ENCODE peak calls at places on chromosomes 2 and 18, in four cellular contexts. One of them, this sample, is unnamed.

GRCh38 chr2:135202751-135203150 is 150.7 kb downstream of the RAB3GAP1 start:
- DNase-seq in endothelial cell of umbilical vein: no peak
- DNase-seq in NT2/D1: no peak
- DNase-seq in right cardiac atrium: no peak
- DNase-seq in this sample: no peak

GRCh38 chr2:177568393-177568792 is 175.8 kb downstream of the AGPS start:
- DNase-seq in NT2/D1: no peak
- DNase-seq in endothelial cell of umbilical vein: no peak
- DNase-seq in right cardiac atrium: no peak
- DNase-seq in this sample: no peak

GRCh38 chr18:54149078-54149697 is 75.3 kb downstream of the MBD2 start:
- DNase-seq in NT2/D1: no peak
- DNase-seq in endothelial cell of umbilical vein: peak; percentile 94
- DNase-seq in right cardiac atrium: peak; percentile 29
- DNase-seq in this sample: peak; percentile 46

GRCh38 chr2:9333591-9334171 is 89.6 kb downstream of the ITGB1BP1 start:
- DNase-seq in right cardiac atrium: peak; percentile 56
- DNase-seq in endothelial cell of umbilical vein: peak; percentile 84
- DNase-seq in NT2/D1: peak; percentile 40
- DNase-seq in this sample: peak; percentile 70

GRCh38 chr2:217740796-217741195 is 262.0 kb downstream of the TNS1 start:
- DNase-seq in endothelial cell of umbilical vein: no peak
- DNase-seq in right cardiac atrium: no peak
- DNase-seq in NT2/D1: no peak
- DNase-seq in this sample: no peak

GRCh38 chr2:128735296-128735960 is 416.8 kb upstream of the HS6ST1 start:
- DNase-seq in endothelial cell of umbilical vein: no peak
- DNase-seq in right cardiac atrium: no peak
- DNase-seq in NT2/D1: no peak
- DNase-seq in this sample: no peak

GRCh38 chr2:16406929-16407328 is 258.7 kb downstream of the CYRIA start:
- DNase-seq in endothelial cell of umbilical vein: no peak
- DNase-seq in NT2/D1: no peak
- DNase-seq in right cardiac atrium: no peak
- DNase-seq in this sample: no peak

GRCh38 chr2:166812166-166812891 is 76.0 kb upstream of the XIRP2 start:
- DNase-seq in endothelial cell of umbilical vein: no peak
- DNase-seq in NT2/D1: no peak
- DNase-seq in right cardiac atrium: no peak
- DNase-seq in this sample: no peak

GRCh38 chr2:1856922-1857321 is 112.6 kb upstream of the PXDN start:
- DNase-seq in right cardiac atrium: no peak
- DNase-seq in endothelial cell of umbilical vein: no peak
- DNase-seq in NT2/D1: no peak
- DNase-seq in this sample: no peak

GRCh38 chr2:46119453-46119852 is 177.8 kb upstream of the EPAS1 start:
- DNase-seq in right cardiac atrium: no peak
- DNase-seq in endothelial cell of umbilical vein: no peak
- DNase-seq in NT2/D1: no peak
- DNase-seq in this sample: no peak

GRCh38 chr2:120379916-120380893 is 34.3 kb downstream of the INHBB start:
- DNase-seq in NT2/D1: no peak
- DNase-seq in right cardiac atrium: no peak
- DNase-seq in endothelial cell of umbilical vein: no peak
- DNase-seq in this sample: no peak

GRCh38 chr18:9103488-9103887 is 989 bp downstream of the NDUFV2 start:
- DNase-seq in right cardiac atrium: no peak
- DNase-seq in NT2/D1: no peak
- DNase-seq in endothelial cell of umbilical vein: peak; percentile 70
- DNase-seq in this sample: no peak

GRCh38 chr18:24014062-24014985 is at the start of gene TTC39C:
- DNase-seq in right cardiac atrium: peak; percentile 80
- DNase-seq in NT2/D1: no peak
- DNase-seq in endothelial cell of umbilical vein: peak; percentile 29
- DNase-seq in this sample: peak; percentile 48

GRCh38 chr2:1553671-1554295 is 140.5 kb downstream of the TPO start:
- DNase-seq in right cardiac atrium: no peak
- DNase-seq in NT2/D1: no peak
- DNase-seq in endothelial cell of umbilical vein: no peak
- DNase-seq in this sample: peak; percentile 58

GRCh38 chr2:62992561-62992960 is 58.1 kb upstream of the OTX1 start:
- DNase-seq in right cardiac atrium: no peak
- DNase-seq in endothelial cell of umbilical vein: no peak
- DNase-seq in NT2/D1: no peak
- DNase-seq in this sample: no peak

GRCh38 chr2:241490825-241491505 is 17.4 kb downstream of the STK25 start:
- DNase-seq in right cardiac atrium: no peak
- DNase-seq in NT2/D1: no peak
- DNase-seq in endothelial cell of umbilical vein: no peak
- DNase-seq in this sample: no peak

GRCh38 chr18:31493941-31494340 is 4.0 kb upstream of the DSG2 start:
- DNase-seq in NT2/D1: no peak
- DNase-seq in right cardiac atrium: no peak
- DNase-seq in endothelial cell of umbilical vein: no peak
- DNase-seq in this sample: no peak

GRCh38 chr2:233081731-233082221 is 21.6 kb downstream of the INPP5D start:
- DNase-seq in NT2/D1: no peak
- DNase-seq in right cardiac atrium: no peak
- DNase-seq in endothelial cell of umbilical vein: no peak
- DNase-seq in this sample: no peak

GRCh38 chr18:6219116-6219717 is 195.5 kb downstream of the L3MBTL4 start:
- DNase-seq in NT2/D1: peak; percentile 38
- DNase-seq in endothelial cell of umbilical vein: peak; percentile 52
- DNase-seq in right cardiac atrium: no peak
- DNase-seq in this sample: peak; percentile 2

GRCh38 chr2:63189026-63189425 is 138.4 kb downstream of the OTX1 start:
- DNase-seq in endothelial cell of umbilical vein: peak; percentile 39
- DNase-seq in NT2/D1: peak; percentile 44
- DNase-seq in right cardiac atrium: no peak
- DNase-seq in this sample: peak; percentile 74

GRCh38 chr18:36045241-36045999 is 21.9 kb downstream of the RPRD1A start:
- DNase-seq in right cardiac atrium: no peak
- DNase-seq in endothelial cell of umbilical vein: no peak
- DNase-seq in NT2/D1: no peak
- DNase-seq in this sample: no peak

GRCh38 chr2:38113036-38113435 is 37.1 kb upstream of the CYP1B1 start:
- DNase-seq in NT2/D1: no peak
- DNase-seq in endothelial cell of umbilical vein: no peak
- DNase-seq in right cardiac atrium: no peak
- DNase-seq in this sample: no peak

GRCh38 chr2:26344581-26345283 is 1.2 kb upstream of the SELENOI start:
- DNase-seq in endothelial cell of umbilical vein: peak; percentile 36
- DNase-seq in right cardiac atrium: no peak
- DNase-seq in NT2/D1: peak; percentile 28
- DNase-seq in this sample: peak; percentile 73

GRCh38 chr2:8628179-8628869 is 53.5 kb upstream of the ID2 start:
- DNase-seq in endothelial cell of umbilical vein: no peak
- DNase-seq in NT2/D1: no peak
- DNase-seq in right cardiac atrium: no peak
- DNase-seq in this sample: peak; percentile 75

GRCh38 chr18:60910534-60910933 is 422.7 kb upstream of the CDH20 start:
- DNase-seq in NT2/D1: no peak
- DNase-seq in right cardiac atrium: no peak
- DNase-seq in endothelial cell of umbilical vein: no peak
- DNase-seq in this sample: no peak

GRCh38 chr18:23918395-23919032 is 96.0 kb upstream of the TTC39C start:
- DNase-seq in right cardiac atrium: peak; percentile 76
- DNase-seq in NT2/D1: peak; percentile 49
- DNase-seq in endothelial cell of umbilical vein: peak; percentile 70
- DNase-seq in this sample: peak; percentile 44

GRCh38 chr2:204339212-204339715 is 206.0 kb upstream of the PARD3B start:
- DNase-seq in NT2/D1: no peak
- DNase-seq in right cardiac atrium: no peak
- DNase-seq in endothelial cell of umbilical vein: no peak
- DNase-seq in this sample: no peak

GRCh38 chr2:45909677-45910191 is 258.3 kb downstream of the PRKCE start:
- DNase-seq in endothelial cell of umbilical vein: no peak
- DNase-seq in right cardiac atrium: no peak
- DNase-seq in NT2/D1: no peak
- DNase-seq in this sample: no peak

DNA sequence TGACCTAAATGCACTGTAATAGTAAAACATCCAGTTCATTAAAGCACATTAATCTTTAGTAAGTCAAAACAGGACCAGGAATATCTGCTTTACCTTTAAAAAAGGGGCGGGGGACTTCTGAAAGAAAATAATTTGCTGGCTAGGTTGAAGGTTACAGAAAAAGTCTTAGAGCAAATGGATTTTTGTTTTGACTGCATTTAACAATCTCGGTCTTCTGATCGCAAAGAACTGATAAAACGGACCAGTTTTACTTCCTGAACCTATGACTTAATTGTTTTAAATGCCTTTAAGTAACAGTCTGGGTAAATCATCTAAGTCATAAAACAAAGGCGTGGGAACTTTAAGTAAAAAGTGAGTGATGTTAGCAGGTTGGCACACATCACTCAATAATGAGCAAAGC is 783 bp downstream of the BUB1 start:
- DNase-seq in right cardiac atrium: no peak
- DNase-seq in endothelial cell of umbilical vein: peak; percentile 10
- DNase-seq in NT2/D1: no peak
- DNase-seq in this sample: no peak
- H3K4me1 ChIP-seq in right cardiac atrium: peaks cover 4% of the 10 kb centered on the region
- H3K4me1 ChIP-seq in endothelial cell of umbilical vein: peaks cover 35% of the 10 kb centered on the region
- H3K4me1 ChIP-seq in NT2/D1: peaks cover 5% of the 10 kb centered on the region
- H3K4me1 ChIP-seq in this sample: peaks cover 35% of the 10 kb centered on the region

GRCh38 chr2:170157025-170157684 is 20.8 kb upstream of the MYO3B start:
- DNase-seq in NT2/D1: no peak
- DNase-seq in right cardiac atrium: no peak
- DNase-seq in endothelial cell of umbilical vein: peak; percentile 70
- DNase-seq in this sample: peak; percentile 59
- H3K4me1 ChIP-seq in NT2/D1: no peaks in the 10 kb centered on the region
- H3K4me1 ChIP-seq in right cardiac atrium: peaks cover 7% of the 10 kb centered on the region
- H3K4me1 ChIP-seq in endothelial cell of umbilical vein: peaks cover 28% of the 10 kb centered on the region
- H3K4me1 ChIP-seq in this sample: peaks cover 47% of the 10 kb centered on the region

GRCh38 chr2:215401896-215402379 is 33.9 kb downstream of the FN1 start:
- DNase-seq in NT2/D1: no peak
- DNase-seq in endothelial cell of umbilical vein: no peak
- DNase-seq in right cardiac atrium: no peak
- DNase-seq in this sample: no peak
- H3K4me1 ChIP-seq in NT2/D1: no peaks in the 10 kb centered on the region
- H3K4me1 ChIP-seq in endothelial cell of umbilical vein: peaks cover 22% of the 10 kb centered on the region
- H3K4me1 ChIP-seq in right cardiac atrium: no peaks in the 10 kb centered on the region
- H3K4me1 ChIP-seq in this sample: peaks cover 21% of the 10 kb centered on the region

DNA sequence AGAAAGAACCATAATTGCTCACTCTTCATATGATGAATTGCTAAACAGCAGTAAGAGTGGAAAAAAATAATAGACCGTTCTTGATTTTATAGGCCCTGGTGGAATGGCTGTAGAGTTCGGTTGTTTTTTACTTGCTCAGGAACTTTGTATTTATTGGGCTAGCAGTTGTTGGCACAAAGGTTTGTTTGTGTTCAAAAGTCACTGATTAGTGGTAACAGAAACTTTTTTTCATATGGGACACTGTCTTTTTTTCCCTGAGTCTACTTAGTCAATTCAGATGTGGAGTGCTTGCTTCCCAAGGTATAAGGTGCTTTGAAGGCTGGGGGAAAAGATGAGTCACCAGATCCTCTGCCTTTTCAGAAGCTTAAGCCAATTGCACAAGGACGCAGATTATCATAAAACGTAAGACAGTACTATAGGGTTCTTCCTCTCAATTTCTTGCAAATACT is 25.8 kb downstream of the PHLPP1 start:
- DNase-seq in endothelial cell of umbilical vein: peak; percentile 47
- DNase-seq in NT2/D1: no peak
- DNase-seq in right cardiac atrium: no peak
- DNase-seq in this sample: peak; percentile 44
- H3K4me1 ChIP-seq in endothelial cell of umbilical vein: peaks cover 2% of the 10 kb centered on the region
- H3K4me1 ChIP-seq in NT2/D1: no peaks in the 10 kb centered on the region
- H3K4me1 ChIP-seq in right cardiac atrium: peaks cover 2% of the 10 kb centered on the region
- H3K4me1 ChIP-seq in this sample: peaks cover 41% of the 10 kb centered on the region

GRCh38 chr18:12750708-12751502 is 48.1 kb downstream of the PSMG2 start:
- DNase-seq in endothelial cell of umbilical vein: no peak
- DNase-seq in NT2/D1: no peak
- DNase-seq in right cardiac atrium: no peak
- DNase-seq in this sample: no peak
- H3K4me1 ChIP-seq in endothelial cell of umbilical vein: no peaks in the 10 kb centered on the region
- H3K4me1 ChIP-seq in NT2/D1: no peaks in the 10 kb centered on the region
- H3K4me1 ChIP-seq in right cardiac atrium: no peaks in the 10 kb centered on the region
- H3K4me1 ChIP-seq in this sample: no peaks in the 10 kb centered on the region

GRCh38 chr2:85291425-85292023 is 36.3 kb downstream of the TGOLN2 start:
- DNase-seq in NT2/D1: no peak
- DNase-seq in endothelial cell of umbilical vein: no peak
- DNase-seq in right cardiac atrium: no peak
- DNase-seq in this sample: no peak
- H3K4me1 ChIP-seq in NT2/D1: no peaks in the 10 kb centered on the region
- H3K4me1 ChIP-seq in endothelial cell of umbilical vein: no peaks in the 10 kb centered on the region
- H3K4me1 ChIP-seq in right cardiac atrium: no peaks in the 10 kb centered on the region
- H3K4me1 ChIP-seq in this sample: peaks cover 33% of the 10 kb centered on the region

GRCh38 chr2:174609261-174609660 is 11.7 kb upstream of the WIPF1 start:
- DNase-seq in endothelial cell of umbilical vein: no peak
- DNase-seq in right cardiac atrium: no peak
- DNase-seq in NT2/D1: no peak
- DNase-seq in this sample: no peak

GRCh38 chr2:174612960-174613359 is 15.4 kb upstream of the WIPF1 start:
- DNase-seq in right cardiac atrium: no peak
- DNase-seq in endothelial cell of umbilical vein: no peak
- DNase-seq in NT2/D1: no peak
- DNase-seq in this sample: peak; percentile 36

GRCh38 chr2:174611851-174612250 is 14.2 kb upstream of the WIPF1 start:
- DNase-seq in right cardiac atrium: no peak
- DNase-seq in endothelial cell of umbilical vein: no peak
- DNase-seq in NT2/D1: no peak
- DNase-seq in this sample: no peak

GRCh38 chr2:174610243-174610995 is 12.8 kb upstream of the WIPF1 start:
- DNase-seq in right cardiac atrium: no peak
- DNase-seq in NT2/D1: no peak
- DNase-seq in endothelial cell of umbilical vein: no peak
- DNase-seq in this sample: no peak

DNA sequence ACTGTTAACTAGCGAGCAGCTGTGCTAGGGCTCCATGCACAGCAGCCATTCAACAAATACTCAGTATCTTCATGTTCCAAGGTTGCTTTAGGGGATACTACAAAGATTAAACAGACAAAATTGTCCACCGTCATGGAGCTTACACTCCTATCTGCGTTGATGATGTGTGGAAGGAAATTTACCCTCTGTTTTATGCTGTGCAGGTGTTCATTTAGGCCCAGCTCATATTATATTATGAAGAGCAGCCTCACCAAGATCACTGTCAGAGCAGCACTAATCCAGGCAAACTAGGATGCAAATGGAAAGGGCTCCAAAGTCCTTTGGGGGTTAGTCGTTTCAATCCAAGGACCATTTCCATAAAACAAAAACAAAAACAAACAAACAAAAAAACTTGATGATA is 13.4 kb upstream of the WIPF1 start:
- DNase-seq in right cardiac atrium: no peak
- DNase-seq in endothelial cell of umbilical vein: no peak
- DNase-seq in NT2/D1: no peak
- DNase-seq in this sample: no peak
- H3K4me1 ChIP-seq in right cardiac atrium: peaks cover 6% of the 10 kb centered on the region
- H3K4me1 ChIP-seq in endothelial cell of umbilical vein: peaks cover 5% of the 10 kb centered on the region
- H3K4me1 ChIP-seq in NT2/D1: no peaks in the 10 kb centered on the region
- H3K4me1 ChIP-seq in this sample: peaks cover 69% of the 10 kb centered on the region